ENCODE peak calls at places on chromosomes 4 and X, in seven cellular contexts. K is GM13976, A is kidney, F is amygdala, Y is 8988T, X is pons, R is brain microvascular endothelial cell. D is an unnamed sample.

GRCh38 chr4:145920205-145920604 is 18.4 kb downstream of the ZNF827 start:
- DNase-seq in A (no peak), R (peak), F (no peak), Y (no peak), X (no peak), K (no peak), D (no peak)

GRCh38 chr4:8840816-8841455 is 30.7 kb downstream of the HMX1 start:
- DNase-seq in Y (no peak), K (no peak), X (no peak), F (no peak), R (no peak), A (peak), D (peak)

GRCh38 chrX:119073200-119073905 is 560 bp downstream of the CT47C1 start:
- DNase-seq in F (no peak), R (no peak), Y (no peak), X (no peak), A (no peak), K (no peak), D (peak)

GRCh38 chrX:132041016-132041415 is 17.9 kb downstream of the STK26 start:
- DNase-seq in K (no peak), A (no peak), Y (no peak), X (no peak), R (peak), F (no peak), D (no peak)

GRCh38 chrX:153441296-153441695 is 4.6 kb downstream of the TREX2 start:
- DNase-seq in R (no peak), A (no peak), K (no peak), Y (no peak), F (no peak), X (no peak), D (no peak)

GRCh38 chrX:30904632-30905031 is 15.6 kb upstream of the TAB3 start:
- DNase-seq in Y (no peak), A (no peak), K (no peak), R (no peak), X (no peak), F (no peak), D (no peak)

GRCh38 chr4:139112650-139113049 is 64.4 kb downstream of the ELF2 start:
- DNase-seq in A (no peak), Y (no peak), X (no peak), R (no peak), F (no peak), K (no peak), D (no peak)

GRCh38 chrX:72306851-72307645 is 1.3 kb upstream of the CITED1 start:
- DNase-seq in Y (no peak), X (peak), F (peak), R (peak), K (peak), A (peak), D (peak)

GRCh38 chr4:55635282-55635681 is 816 bp downstream of the NMU start:
- DNase-seq in X (no peak), Y (no peak), F (no peak), R (no peak), A (no peak), K (no peak), D (no peak)

GRCh38 chr4:36026348-36026747 is 218.0 kb downstream of the ARAP2 start:
- DNase-seq in Y (no peak), F (no peak), X (no peak), K (no peak), R (no peak), A (no peak), D (no peak)

GRCh38 chr4:86685401-86685800 is 91.3 kb downstream of the PTPN13 start:
- DNase-seq in R (peak), X (no peak), K (no peak), Y (no peak), F (no peak), A (no peak), D (no peak)

GRCh38 chr4:128823025-128823661 is 13.6 kb downstream of the JADE1 start:
- DNase-seq in R (peak), X (no peak), A (no peak), F (no peak), K (no peak), Y (no peak), D (no peak)

GRCh38 chr4:159024266-159024665 is 78.6 kb upstream of the RAPGEF2 start:
- DNase-seq in K (no peak), R (no peak), X (no peak), F (no peak), A (no peak), Y (no peak), D (no peak)

GRCh38 chr4:121632686-121633085 is 64.1 kb downstream of the ANXA5 start:
- DNase-seq in Y (no peak), K (no peak), F (no peak), A (no peak), R (no peak), X (no peak), D (no peak)

GRCh38 chr4:47930971-47931804 is 16.8 kb upstream of the NFXL1 start:
- DNase-seq in A (no peak), K (no peak), Y (no peak), X (peak), R (peak), F (no peak), D (no peak)

GRCh38 chr4:70564033-70564432 is 28.0 kb upstream of the AMBN start:
- DNase-seq in F (no peak), A (no peak), K (no peak), X (no peak), R (no peak), Y (no peak), D (no peak)

GRCh38 chr4:88964450-88964849 is 92.5 kb downstream of the FAM13A start:
- DNase-seq in A (no peak), F (no peak), R (no peak), K (no peak), Y (no peak), X (no peak), D (no peak)

GRCh38 chr4:6568689-6569332 is 6.2 kb upstream of the MAN2B2 start:
- DNase-seq in A (no peak), X (no peak), Y (peak), F (no peak), R (peak), K (no peak), D (no peak)

GRCh38 chr4:89486042-89486441 is 178.4 kb upstream of the GPRIN3 start:
- DNase-seq in X (peak), R (no peak), Y (no peak), F (no peak), A (no peak), K (peak), D (no peak)

GRCh38 chr4:37476691-37477090 is 209.5 kb downstream of the RELL1 start:
- DNase-seq in F (no peak), Y (no peak), A (no peak), K (no peak), R (no peak), X (no peak), D (no peak)

GRCh38 chr4:77579406-77580076 is 26.1 kb upstream of the CXCL13 start:
- DNase-seq in K (no peak), R (peak), F (no peak), A (no peak), X (no peak), Y (peak), D (no peak)

GRCh38 chr4:112765317-112765989 is 128.5 kb downstream of the LARP7 start:
- DNase-seq in A (no peak), F (no peak), Y (no peak), X (no peak), K (peak), R (peak), D (no peak)

GRCh38 chrX:30957753-30958152 is 68.7 kb upstream of the TAB3 start:
- DNase-seq in K (no peak), Y (no peak), R (peak), A (no peak), X (no peak), F (no peak), D (no peak)

GRCh38 chr4:100367451-100367850 is 150.4 kb downstream of the EMCN start:
- DNase-seq in A (no peak), Y (no peak), K (no peak), R (peak), F (no peak), X (no peak), D (no peak)

GRCh38 chrX:10726647-10727046 is 106.3 kb upstream of the MID1 start:
- DNase-seq in R (peak), A (no peak), F (no peak), X (peak), K (no peak), Y (no peak), D (no peak)

GRCh38 chr4:150140774-150141400 is 62.6 kb downstream of the DCLK2 start:
- DNase-seq in R (peak), Y (no peak), X (no peak), A (no peak), K (no peak), F (no peak), D (no peak)

GRCh38 chrX:55981603-55982002 is 250.6 kb upstream of the KLF8 start:
- DNase-seq in R (no peak), A (no peak), K (no peak), F (no peak), Y (no peak), X (no peak), D (no peak)

GRCh38 chr4:144903953-144904711 is 193.9 kb downstream of the ANAPC10 start:
- DNase-seq in Y (no peak), F (no peak), X (no peak), A (no peak), R (peak), K (no peak), D (no peak)

GRCh38 chrX:19904778-19905367 is 17.5 kb upstream of the SH3KBP1 start:
- DNase-seq in X (peak), K (peak), F (no peak), A (no peak), R (no peak), Y (peak), D (no peak)

GRCh38 chrX:11351375-11352295 is 58.4 kb downstream of the AMELX start:
- DNase-seq in A (peak), Y (no peak), X (no peak), F (no peak), R (peak), K (no peak), D (peak)

GRCh38 chr4:5528108-5528507 is 180.3 kb downstream of the EVC2 start:
- DNase-seq in X (no peak), F (no peak), Y (no peak), K (no peak), R (no peak), A (no peak), D (no peak)

GRCh38 chrX:93585661-93586060 is 87.7 kb downstream of the NAP1L3 start:
- DNase-seq in K (no peak), F (no peak), A (no peak), X (no peak), Y (no peak), R (no peak), D (no peak)

GRCh38 chr4:38279077-38279476 is 318.9 kb downstream of the PTTG2 start:
- DNase-seq in F (no peak), K (no peak), R (no peak), A (no peak), Y (no peak), X (no peak), D (no peak)

GRCh38 chrX:104130808-104131207 is 18.5 kb downstream of the ZCCHC18 start:
- DNase-seq in R (no peak), Y (no peak), F (no peak), K (no peak), A (no peak), X (no peak), D (no peak)